ENCODE peak calls at places on chromosome 1, in four cellular contexts. One of them, this sample, is unnamed.

GRCh38 chr1:21340230-21340564 is 49.9 kb upstream of the ECE1 start:
- DNase-seq in GM12878: no peak
- DNase-seq in K562: no peak
- DNase-seq in IMR-90: no peak
- DNase-seq in this sample: no peak

GRCh38 chr1:42913426-42914091 is 45.1 kb downstream of the SLC2A1 start:
- DNase-seq in IMR-90: peak; percentile 82
- DNase-seq in GM12878: peak; percentile 64
- DNase-seq in K562: peak; percentile 86
- DNase-seq in this sample: peak; percentile 85

GRCh38 chr1:13798120-13798519 is 98.1 kb downstream of the PRDM2 start:
- DNase-seq in GM12878: no peak
- DNase-seq in K562: no peak
- DNase-seq in IMR-90: no peak
- DNase-seq in this sample: no peak

GRCh38 chr1:226634156-226634588 is 85.6 kb downstream of the STUM start:
- DNase-seq in K562: peak; percentile 84
- DNase-seq in IMR-90: peak; percentile 59
- DNase-seq in GM12878: no peak
- DNase-seq in this sample: peak; percentile 60

GRCh38 chr1:198443374-198444233 is 96.9 kb downstream of the ATP6V1G3 start:
- DNase-seq in GM12878: no peak
- DNase-seq in K562: peak; percentile 3
- DNase-seq in IMR-90: peak; percentile 98
- DNase-seq in this sample: peak; percentile 92

GRCh38 chr1:185971688-185972087 is 237.5 kb downstream of the HMCN1 start:
- DNase-seq in GM12878: no peak
- DNase-seq in K562: no peak
- DNase-seq in IMR-90: peak; percentile 86
- DNase-seq in this sample: no peak

GRCh38 chr1:41371630-41372599 is 10.7 kb downstream of the FOXO6 start:
- DNase-seq in IMR-90: no peak
- DNase-seq in K562: no peak
- DNase-seq in GM12878: no peak
- DNase-seq in this sample: no peak

GRCh38 chr1:156705918-156706646 is 699 bp upstream of the CRABP2 start:
- DNase-seq in K562: peak; percentile 86
- DNase-seq in IMR-90: peak; percentile 34
- DNase-seq in GM12878: no peak
- DNase-seq in this sample: peak; percentile 57

GRCh38 chr1:223270155-223270554 is 93.8 kb downstream of the SUSD4 start:
- DNase-seq in GM12878: no peak
- DNase-seq in K562: no peak
- DNase-seq in IMR-90: no peak
- DNase-seq in this sample: no peak

GRCh38 chr1:186792870-186793581 is 35.7 kb upstream of the PLA2G4A start:
- DNase-seq in K562: no peak
- DNase-seq in GM12878: no peak
- DNase-seq in IMR-90: peak; percentile 41
- DNase-seq in this sample: no peak

GRCh38 chr1:59366352-59366751 is 69.5 kb downstream of the FGGY start:
- DNase-seq in IMR-90: peak; percentile 41
- DNase-seq in GM12878: no peak
- DNase-seq in K562: no peak
- DNase-seq in this sample: no peak

GRCh38 chr1:83543222-83543973 is 455.5 kb downstream of the TTLL7 start:
- DNase-seq in K562: no peak
- DNase-seq in GM12878: no peak
- DNase-seq in IMR-90: no peak
- DNase-seq in this sample: peak; percentile 10

GRCh38 chr1:38326135-38326534 is 279.5 kb upstream of the POU3F1 start:
- DNase-seq in K562: no peak
- DNase-seq in IMR-90: no peak
- DNase-seq in GM12878: no peak
- DNase-seq in this sample: no peak

GRCh38 chr1:207076181-207076949 is 12.3 kb upstream of the C4BPB start:
- DNase-seq in IMR-90: no peak
- DNase-seq in GM12878: no peak
- DNase-seq in K562: peak; percentile 47
- DNase-seq in this sample: no peak

GRCh38 chr1:225700164-225700740 is 47.3 kb upstream of the ENAH start:
- DNase-seq in K562: no peak
- DNase-seq in IMR-90: peak; percentile 98
- DNase-seq in GM12878: no peak
- DNase-seq in this sample: peak; percentile 67

GRCh38 chr1:41638086-41639024 is 153.9 kb upstream of the EDN2 start:
- DNase-seq in GM12878: no peak
- DNase-seq in IMR-90: no peak
- DNase-seq in K562: no peak
- DNase-seq in this sample: no peak

GRCh38 chr1:210373878-210374599 is 45.3 kb downstream of the HHAT start:
- DNase-seq in GM12878: peak; percentile 81
- DNase-seq in K562: peak; percentile 87
- DNase-seq in IMR-90: peak; percentile 97
- DNase-seq in this sample: peak; percentile 65

GRCh38 chr1:150922519-150922975 is 3.6 kb upstream of the SETDB1 start:
- DNase-seq in GM12878: peak; percentile 86
- DNase-seq in IMR-90: peak; percentile 93
- DNase-seq in K562: peak; percentile 85
- DNase-seq in this sample: peak; percentile 72

GRCh38 chr1:217493290-217493689 is 137.6 kb downstream of the GPATCH2 start:
- DNase-seq in K562: no peak
- DNase-seq in IMR-90: peak; percentile 16
- DNase-seq in GM12878: no peak
- DNase-seq in this sample: no peak

GRCh38 chr1:223707270-223708000 is 4.9 kb upstream of the CAPN2 start:
- DNase-seq in K562: peak; percentile 85
- DNase-seq in IMR-90: peak; percentile 100
- DNase-seq in GM12878: no peak
- DNase-seq in this sample: peak; percentile 97

GRCh38 chr1:172821609-172822274 is 162.8 kb downstream of the FASLG start:
- DNase-seq in IMR-90: peak; percentile 80
- DNase-seq in GM12878: no peak
- DNase-seq in K562: peak; percentile 73
- DNase-seq in this sample: no peak

GRCh38 chr1:34800214-34800613 is 7.4 kb downstream of the GJA4 start:
- DNase-seq in GM12878: peak; percentile 27
- DNase-seq in K562: no peak
- DNase-seq in IMR-90: peak; percentile 14
- DNase-seq in this sample: peak; percentile 22

DNA sequence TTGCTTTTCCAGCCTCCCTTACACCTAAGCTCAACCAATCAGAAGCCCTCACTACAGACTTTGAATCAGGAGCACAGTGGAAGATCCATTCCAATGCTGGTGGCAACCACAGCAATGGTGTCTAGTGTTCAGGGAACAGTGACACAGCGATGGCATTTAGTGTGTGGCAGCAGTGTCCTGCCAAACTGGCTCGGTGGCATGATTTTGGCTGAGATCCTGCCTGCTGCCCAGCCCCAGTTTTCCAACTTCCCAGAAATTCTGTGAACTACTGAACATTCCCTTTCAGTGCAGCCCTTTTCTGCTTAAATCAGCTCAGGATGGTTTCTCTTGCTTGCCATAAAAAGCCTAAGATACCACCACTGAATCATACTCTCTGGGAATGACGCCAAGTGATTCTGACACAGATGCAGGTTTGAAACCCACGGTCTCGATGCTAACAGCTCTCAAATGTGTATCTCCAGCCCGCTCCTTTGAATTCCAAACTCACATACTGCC is 8.8 kb downstream of the ASAP3 start:
- DNase-seq in IMR-90: peak; percentile 98
- DNase-seq in K562: peak; percentile 42
- DNase-seq in GM12878: no peak
- DNase-seq in this sample: peak; percentile 49
- H3K4me2 ChIP-seq in IMR-90: peak overlapping the region; percentile 54
- H3K4me2 ChIP-seq in K562: no peak overlapping the region
- H3K4me2 ChIP-seq in GM12878: no peak overlapping the region
- H3K4me2 ChIP-seq in this sample: no peak overlapping the region

DNA sequence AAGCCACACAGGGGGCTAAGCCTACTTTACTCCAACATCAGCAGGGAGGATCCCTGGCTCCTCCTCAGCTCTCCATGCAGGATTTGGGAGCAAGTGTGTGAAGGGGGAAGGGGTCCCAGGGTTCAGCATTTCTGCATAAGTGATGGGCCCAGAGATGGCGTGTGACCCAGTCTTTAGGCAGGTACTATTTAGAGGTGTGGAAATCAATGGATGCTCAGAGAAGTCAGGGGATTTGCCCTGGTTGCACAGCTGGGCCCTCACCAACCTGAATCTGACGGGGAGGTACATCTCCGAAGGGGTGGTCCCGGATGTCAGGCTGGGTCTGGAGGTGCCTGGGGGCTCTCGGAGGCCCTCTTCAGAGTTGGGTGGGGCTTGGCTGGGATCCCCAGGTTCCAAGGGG is 6.9 kb upstream of the TCEA3 start:
- DNase-seq in K562: no peak
- DNase-seq in IMR-90: no peak
- DNase-seq in GM12878: no peak
- DNase-seq in this sample: no peak
- TF ChIP-seq FOS in K562: no peak
- TF ChIP-seq FOS in IMR-90: no peak
- TF ChIP-seq FOS in GM12878: no peak
- TF ChIP-seq FOS in this sample: no peak

GRCh38 chr1:200877010-200877409 is 4.2 kb downstream of the GPR25 start:
- DNase-seq in IMR-90: no peak
- DNase-seq in K562: no peak
- DNase-seq in GM12878: no peak
- DNase-seq in this sample: no peak
- H3K27me3 ChIP-seq in IMR-90: peaks cover 74% of the 10 kb centered on the region
- H3K27me3 ChIP-seq in K562: peaks cover 67% of the 10 kb centered on the region
- H3K27me3 ChIP-seq in GM12878: no peaks in the 10 kb centered on the region
- H3K27me3 ChIP-seq in this sample: peaks cover 48% of the 10 kb centered on the region

GRCh38 chr1:77725706-77726105 is 33.9 kb downstream of the USP33 start:
- DNase-seq in IMR-90: no peak
- DNase-seq in GM12878: no peak
- DNase-seq in K562: no peak
- DNase-seq in this sample: no peak
- H3K4me2 ChIP-seq in IMR-90: no peak overlapping the region
- H3K4me2 ChIP-seq in GM12878: no peak overlapping the region
- H3K4me2 ChIP-seq in K562: no peak overlapping the region
- H3K4me2 ChIP-seq in this sample: no peak overlapping the region

DNA sequence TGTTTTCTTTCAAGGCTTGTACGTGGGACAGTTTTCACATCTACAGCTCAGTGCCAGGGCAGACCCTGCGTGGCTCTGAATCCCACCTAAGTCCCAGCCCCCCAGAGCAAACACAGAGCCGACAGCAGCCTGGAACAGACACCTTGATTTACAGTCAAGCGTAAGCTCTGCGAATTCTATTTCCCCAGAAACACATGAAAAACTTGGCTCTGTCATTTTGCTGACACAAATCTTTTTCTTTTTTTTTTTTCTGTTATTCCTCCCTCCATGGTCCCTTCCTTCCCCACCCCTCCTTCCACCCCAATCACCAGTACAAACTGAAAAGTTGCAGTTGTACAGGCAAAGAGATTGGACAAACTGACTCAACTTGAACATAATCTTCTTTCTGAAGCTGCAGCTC is 46.4 kb downstream of the SYF2 start:
- DNase-seq in K562: no peak
- DNase-seq in GM12878: no peak
- DNase-seq in IMR-90: no peak
- DNase-seq in this sample: no peak
- TF ChIP-seq FOS in K562: no peak
- TF ChIP-seq FOS in GM12878: no peak
- TF ChIP-seq FOS in IMR-90: no peak
- TF ChIP-seq FOS in this sample: no peak

GRCh38 chr1:10713614-10714013 is 82.8 kb downstream of the CASZ1 start:
- DNase-seq in GM12878: no peak
- DNase-seq in K562: no peak
- DNase-seq in IMR-90: no peak
- DNase-seq in this sample: no peak
- H3K27me3 ChIP-seq in GM12878: peaks cover 3% of the 10 kb centered on the region
- H3K27me3 ChIP-seq in K562: peaks cover 82% of the 10 kb centered on the region
- H3K27me3 ChIP-seq in IMR-90: peaks cover 52% of the 10 kb centered on the region
- H3K27me3 ChIP-seq in this sample: peaks cover 6% of the 10 kb centered on the region

GRCh38 chr1:52141513-52142219 is at the start of gene ZFYVE9:
- DNase-seq in K562: peak; percentile 89
- DNase-seq in GM12878: no peak
- DNase-seq in IMR-90: peak; percentile 76
- DNase-seq in this sample: peak; percentile 79
- H3K4me2 ChIP-seq in K562: peak within 1 kb of the TSS; percentile 97
- H3K4me2 ChIP-seq in GM12878: peak within 1 kb of the TSS; percentile 90
- H3K4me2 ChIP-seq in IMR-90: peak within 1 kb of the TSS; percentile 92
- H3K4me2 ChIP-seq in this sample: peak within 1 kb of the TSS; percentile 95

GRCh38 chr1:145893306-145894055 is 7.8 kb upstream of the ANKRD35 start:
- DNase-seq in K562: no peak
- DNase-seq in GM12878: no peak
- DNase-seq in IMR-90: no peak
- DNase-seq in this sample: no peak

GRCh38 chr1:145891587-145892485 is 6.2 kb upstream of the ANKRD35 start:
- DNase-seq in IMR-90: peak; percentile 99
- DNase-seq in GM12878: no peak
- DNase-seq in K562: peak; percentile 89
- DNase-seq in this sample: peak; percentile 99

GRCh38 chr1:145889722-145890121 is 4.1 kb upstream of the ANKRD35 start:
- DNase-seq in K562: no peak
- DNase-seq in GM12878: no peak
- DNase-seq in IMR-90: no peak
- DNase-seq in this sample: no peak

GRCh38 chr1:145891143-145891542 is 5.5 kb upstream of the ANKRD35 start:
- DNase-seq in K562: no peak
- DNase-seq in IMR-90: peak; percentile 17
- DNase-seq in GM12878: no peak
- DNase-seq in this sample: peak; percentile 72

GRCh38 chr1:145892486-145893087 is 6.9 kb upstream of the ANKRD35 start:
- DNase-seq in K562: peak; percentile 74
- DNase-seq in GM12878: no peak
- DNase-seq in IMR-90: peak; percentile 71
- DNase-seq in this sample: peak; percentile 81
- TF ChIP-seq FOS in K562: no peak
- TF ChIP-seq FOS in GM12878: no peak
- TF ChIP-seq FOS in IMR-90: no peak
- TF ChIP-seq FOS in this sample: no peak

This sample was measured in endothelial cell of umbilical vein.